ENCODE peak calls at places on chromosomes 12 and 14, in five cellular contexts. One of them, this sample, is unnamed.
A peak's percentile ranks its signal among the peaks of the same experiment; 100 is the strongest.

GRCh38 chr14:68749487-68750475 is 43.1 kb downstream of the ZFP36L1 start:
- DNase-seq in choroid plexus epithelial cell: no peak
- DNase-seq in coronary artery: no peak
- DNase-seq in cardiac fibroblast: peak; percentile 48
- DNase-seq in psoas muscle: no peak
- DNase-seq in this sample: peak; percentile 76

GRCh38 chr14:58078471-58078870 is 73.5 kb downstream of the ARMH4 start:
- DNase-seq in coronary artery: no peak
- DNase-seq in psoas muscle: no peak
- DNase-seq in choroid plexus epithelial cell: peak; percentile 10
- DNase-seq in cardiac fibroblast: peak; percentile 6
- DNase-seq in this sample: no peak

GRCh38 chr12:22709292-22709691 is 84.3 kb downstream of the ETNK1 start:
- DNase-seq in choroid plexus epithelial cell: peak; percentile 58
- DNase-seq in psoas muscle: no peak
- DNase-seq in cardiac fibroblast: peak; percentile 15
- DNase-seq in coronary artery: no peak
- DNase-seq in this sample: peak; percentile 32

GRCh38 chr12:65387396-65387795 is 108.9 kb downstream of the MSRB3 start:
- DNase-seq in cardiac fibroblast: no peak
- DNase-seq in psoas muscle: no peak
- DNase-seq in coronary artery: no peak
- DNase-seq in choroid plexus epithelial cell: no peak
- DNase-seq in this sample: no peak

GRCh38 chr12:124236651-124237050 is 58.2 kb upstream of the RFLNA start:
- DNase-seq in coronary artery: no peak
- DNase-seq in choroid plexus epithelial cell: peak; percentile 89
- DNase-seq in cardiac fibroblast: peak; percentile 87
- DNase-seq in psoas muscle: no peak
- DNase-seq in this sample: no peak

GRCh38 chr14:73026243-73026844 is 562 bp downstream of the ZFYVE1 start:
- DNase-seq in coronary artery: no peak
- DNase-seq in choroid plexus epithelial cell: no peak
- DNase-seq in cardiac fibroblast: no peak
- DNase-seq in psoas muscle: no peak
- DNase-seq in this sample: no peak

GRCh38 chr14:87643005-87643404 is 350.0 kb downstream of the GALC start:
- DNase-seq in psoas muscle: no peak
- DNase-seq in coronary artery: no peak
- DNase-seq in cardiac fibroblast: no peak
- DNase-seq in choroid plexus epithelial cell: no peak
- DNase-seq in this sample: peak; percentile 40

GRCh38 chr12:28191018-28191595 is 851 bp downstream of the CCDC91 start:
- DNase-seq in cardiac fibroblast: no peak
- DNase-seq in coronary artery: no peak
- DNase-seq in psoas muscle: peak; percentile 34
- DNase-seq in choroid plexus epithelial cell: no peak
- DNase-seq in this sample: peak; percentile 40

GRCh38 chr12:38502420-38502819 is 185.8 kb downstream of the ALG10B start:
- DNase-seq in psoas muscle: no peak
- DNase-seq in coronary artery: no peak
- DNase-seq in choroid plexus epithelial cell: no peak
- DNase-seq in cardiac fibroblast: no peak
- DNase-seq in this sample: no peak

GRCh38 chr12:81294325-81295190 is 216.7 kb downstream of the ACSS3 start:
- DNase-seq in coronary artery: no peak
- DNase-seq in cardiac fibroblast: peak; percentile 2
- DNase-seq in choroid plexus epithelial cell: peak; percentile 34
- DNase-seq in psoas muscle: no peak
- DNase-seq in this sample: peak; percentile 92

GRCh38 chr14:23306412-23307145 is at the start of gene BCL2L2:
- DNase-seq in choroid plexus epithelial cell: peak; percentile 89
- DNase-seq in psoas muscle: peak; percentile 94
- DNase-seq in coronary artery: peak; percentile 96
- DNase-seq in cardiac fibroblast: peak; percentile 95
- DNase-seq in this sample: peak; percentile 92

GRCh38 chr12:19158909-19159308 is 29.4 kb downstream of the PLEKHA5 start:
- DNase-seq in coronary artery: no peak
- DNase-seq in psoas muscle: no peak
- DNase-seq in cardiac fibroblast: peak; percentile 70
- DNase-seq in choroid plexus epithelial cell: peak; percentile 79
- DNase-seq in this sample: peak; percentile 9

GRCh38 chr14:57293851-57294837 is 25.4 kb downstream of the AP5M1 start:
- DNase-seq in choroid plexus epithelial cell: peak; percentile 54
- DNase-seq in cardiac fibroblast: peak; percentile 49
- DNase-seq in psoas muscle: no peak
- DNase-seq in coronary artery: no peak
- DNase-seq in this sample: peak; percentile 33

GRCh38 chr12:67517181-67517887 is 131.2 kb upstream of the DYRK2 start:
- DNase-seq in cardiac fibroblast: peak; percentile 29
- DNase-seq in psoas muscle: peak; percentile 51
- DNase-seq in choroid plexus epithelial cell: no peak
- DNase-seq in coronary artery: no peak
- DNase-seq in this sample: no peak

GRCh38 chr12:27179399-27180214 is 64.5 kb upstream of the STK38L start:
- DNase-seq in choroid plexus epithelial cell: peak; percentile 95
- DNase-seq in psoas muscle: no peak
- DNase-seq in cardiac fibroblast: peak; percentile 87
- DNase-seq in coronary artery: no peak
- DNase-seq in this sample: peak; percentile 79

GRCh38 chr14:93115069-93115919 is 431 bp downstream of the ITPK1 start:
- DNase-seq in cardiac fibroblast: peak; percentile 92
- DNase-seq in coronary artery: peak; percentile 91
- DNase-seq in psoas muscle: peak; percentile 90
- DNase-seq in choroid plexus epithelial cell: peak; percentile 79
- DNase-seq in this sample: peak; percentile 92

GRCh38 chr12:25653487-25654175 is 100.5 kb upstream of the LMNTD1 start:
- DNase-seq in cardiac fibroblast: peak; percentile 6
- DNase-seq in psoas muscle: no peak
- DNase-seq in coronary artery: no peak
- DNase-seq in choroid plexus epithelial cell: no peak
- DNase-seq in this sample: no peak

GRCh38 chr12:78194448-78194847 is 363.8 kb downstream of the NAV3 start:
- DNase-seq in psoas muscle: no peak
- DNase-seq in choroid plexus epithelial cell: peak; percentile 98
- DNase-seq in cardiac fibroblast: peak; percentile 92
- DNase-seq in coronary artery: no peak
- DNase-seq in this sample: no peak

DNA sequence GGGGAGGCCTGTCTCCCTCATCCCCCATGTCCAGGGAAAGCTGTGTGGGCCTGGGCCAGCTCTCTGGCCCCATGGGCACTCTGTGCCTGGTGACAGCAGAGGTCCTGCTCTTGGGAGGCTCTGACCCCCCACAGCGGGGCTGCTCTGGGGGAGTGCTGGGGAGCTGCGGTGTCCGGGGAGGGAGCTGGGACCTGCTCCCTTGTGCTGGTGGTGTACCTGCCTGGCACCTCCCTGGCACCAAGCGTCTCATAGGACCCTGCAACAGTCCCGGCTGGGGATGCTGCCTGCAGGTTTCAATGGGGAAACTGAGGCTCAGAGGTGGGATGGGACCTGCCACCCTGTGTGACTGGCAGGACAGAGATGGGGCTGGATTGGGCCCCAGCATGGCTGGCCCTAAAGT is 111.3 kb downstream of the KIF26A start:
- DNase-seq in psoas muscle: no peak
- DNase-seq in coronary artery: peak; percentile 56
- DNase-seq in choroid plexus epithelial cell: no peak
- DNase-seq in cardiac fibroblast: no peak
- DNase-seq in this sample: no peak
- TF ChIP-seq CTCF in psoas muscle: no peak
- TF ChIP-seq CTCF in coronary artery: no peak
- TF ChIP-seq CTCF in choroid plexus epithelial cell: no peak
- TF ChIP-seq CTCF in cardiac fibroblast: no peak
- TF ChIP-seq CTCF in this sample: no peak

GRCh38 chr14:26137161-26137560 is 460.7 kb downstream of the NOVA1 start:
- DNase-seq in choroid plexus epithelial cell: no peak
- DNase-seq in psoas muscle: no peak
- DNase-seq in coronary artery: no peak
- DNase-seq in cardiac fibroblast: no peak
- DNase-seq in this sample: no peak
- TF ChIP-seq CTCF in choroid plexus epithelial cell: peak; percentile 47
- TF ChIP-seq CTCF in psoas muscle: no peak
- TF ChIP-seq CTCF in coronary artery: no peak
- TF ChIP-seq CTCF in cardiac fibroblast: peak; percentile 22
- TF ChIP-seq CTCF in this sample: peak; percentile 53

GRCh38 chr12:54622463-54623183 is 12.1 kb downstream of the LACRT start:
- DNase-seq in coronary artery: no peak
- DNase-seq in cardiac fibroblast: peak; percentile 4
- DNase-seq in psoas muscle: no peak
- DNase-seq in choroid plexus epithelial cell: peak; percentile 39
- DNase-seq in this sample: peak; percentile 79
- TF ChIP-seq CTCF in coronary artery: no peak
- TF ChIP-seq CTCF in cardiac fibroblast: peak; percentile 39
- TF ChIP-seq CTCF in psoas muscle: peak; percentile 15
- TF ChIP-seq CTCF in choroid plexus epithelial cell: peak; percentile 43
- TF ChIP-seq CTCF in this sample: peak; percentile 69

DNA sequence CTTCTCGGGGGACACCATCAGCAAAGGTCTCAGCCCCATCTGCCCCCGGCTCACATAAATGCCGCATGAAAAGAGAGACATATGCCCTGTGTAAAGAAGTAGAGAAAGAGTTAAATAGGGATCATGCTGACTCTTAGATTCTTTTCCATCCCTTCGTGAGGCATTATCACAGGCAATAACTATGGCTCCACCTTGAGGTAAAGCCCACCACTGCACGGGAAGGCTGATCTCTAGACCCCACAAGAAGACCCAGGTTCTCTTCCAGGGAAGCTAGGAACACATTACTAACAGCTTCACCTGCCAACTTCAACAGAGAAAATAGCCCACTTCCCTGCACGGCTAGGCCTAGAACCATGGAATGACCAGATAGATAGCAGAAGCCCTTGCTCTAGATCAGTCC is 14.1 kb upstream of the NOP2 start:
- DNase-seq in choroid plexus epithelial cell: no peak
- DNase-seq in cardiac fibroblast: no peak
- DNase-seq in psoas muscle: no peak
- DNase-seq in coronary artery: no peak
- DNase-seq in this sample: peak; percentile 17
- TF ChIP-seq CTCF in choroid plexus epithelial cell: peak; percentile 48
- TF ChIP-seq CTCF in cardiac fibroblast: no peak
- TF ChIP-seq CTCF in psoas muscle: no peak
- TF ChIP-seq CTCF in coronary artery: no peak
- TF ChIP-seq CTCF in this sample: peak; percentile 43

GRCh38 chr14:48686650-48687049 is 899.5 kb downstream of the RPS29 start:
- DNase-seq in choroid plexus epithelial cell: no peak
- DNase-seq in coronary artery: no peak
- DNase-seq in cardiac fibroblast: no peak
- DNase-seq in psoas muscle: no peak
- DNase-seq in this sample: no peak

GRCh38 chr14:48693793-48694192 is 892.4 kb downstream of the RPS29 start:
- DNase-seq in cardiac fibroblast: no peak
- DNase-seq in choroid plexus epithelial cell: no peak
- DNase-seq in coronary artery: no peak
- DNase-seq in psoas muscle: no peak
- DNase-seq in this sample: no peak

GRCh38 chr14:48690349-48690748 is 895.8 kb downstream of the RPS29 start:
- DNase-seq in choroid plexus epithelial cell: peak; percentile 0
- DNase-seq in psoas muscle: no peak
- DNase-seq in cardiac fibroblast: no peak
- DNase-seq in coronary artery: no peak
- DNase-seq in this sample: peak; percentile 52
- TF ChIP-seq CTCF in choroid plexus epithelial cell: no peak
- TF ChIP-seq CTCF in psoas muscle: no peak
- TF ChIP-seq CTCF in cardiac fibroblast: no peak
- TF ChIP-seq CTCF in coronary artery: no peak
- TF ChIP-seq CTCF in this sample: peak; percentile 59

DNA sequence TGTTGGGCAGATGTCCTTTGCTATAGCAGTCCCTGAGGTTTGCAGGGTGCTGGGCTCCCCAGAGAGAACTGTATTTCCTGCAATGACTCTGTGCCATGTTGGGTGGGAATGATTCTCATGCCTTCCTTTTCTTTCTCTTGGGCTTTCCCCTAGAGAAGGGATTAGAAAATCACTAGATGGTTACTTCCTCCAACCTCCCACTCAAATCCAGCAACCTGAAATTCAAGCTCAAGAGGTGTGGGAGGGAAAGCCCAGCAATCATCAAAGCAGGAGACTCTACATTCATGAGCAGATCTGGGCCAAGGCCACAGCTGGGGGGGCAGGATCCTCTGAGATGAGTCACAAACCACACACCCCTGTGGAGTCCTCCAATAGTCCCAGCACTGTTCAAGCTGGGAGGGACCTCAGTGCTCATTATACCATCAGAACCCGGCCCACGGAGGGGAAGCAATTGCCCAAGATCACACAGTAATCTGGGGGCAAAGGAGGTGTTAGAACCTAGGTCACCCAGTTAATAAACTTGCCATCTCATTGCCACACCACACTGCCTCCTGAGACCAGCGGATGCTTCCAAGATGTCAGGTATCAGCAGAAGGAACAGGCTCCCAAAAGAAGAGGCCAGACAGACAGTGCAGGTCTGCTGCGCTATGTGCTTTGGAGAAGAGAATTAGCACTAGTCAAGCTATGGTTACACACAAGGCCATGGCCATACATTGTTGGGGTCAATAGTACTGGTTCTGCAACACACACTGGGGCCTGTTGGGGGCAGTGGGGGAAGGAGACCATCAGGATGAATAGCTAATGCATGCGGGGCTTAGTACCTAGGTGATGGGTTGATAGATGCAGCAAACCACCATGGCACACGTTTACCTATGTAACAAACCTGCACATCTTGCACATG is 65.7 kb downstream of the TTC9 start:
- DNase-seq in cardiac fibroblast: peak; percentile 6
- DNase-seq in psoas muscle: no peak
- DNase-seq in coronary artery: no peak
- DNase-seq in choroid plexus epithelial cell: peak; percentile 89
- DNase-seq in this sample: peak; percentile 88
- TF ChIP-seq CTCF in cardiac fibroblast: no peak
- TF ChIP-seq CTCF in psoas muscle: no peak
- TF ChIP-seq CTCF in coronary artery: no peak
- TF ChIP-seq CTCF in choroid plexus epithelial cell: no peak
- TF ChIP-seq CTCF in this sample: no peak

GRCh38 chr12:127500513-127500912 is 766.5 kb upstream of the TMEM132C start:
- DNase-seq in choroid plexus epithelial cell: no peak
- DNase-seq in coronary artery: no peak
- DNase-seq in psoas muscle: no peak
- DNase-seq in cardiac fibroblast: no peak
- DNase-seq in this sample: no peak

GRCh38 chr12:127494961-127495915 is 771.7 kb upstream of the TMEM132C start:
- DNase-seq in psoas muscle: no peak
- DNase-seq in choroid plexus epithelial cell: no peak
- DNase-seq in cardiac fibroblast: no peak
- DNase-seq in coronary artery: no peak
- DNase-seq in this sample: no peak

GRCh38 chr12:127501916-127502315 is 765.1 kb upstream of the TMEM132C start:
- DNase-seq in psoas muscle: no peak
- DNase-seq in choroid plexus epithelial cell: no peak
- DNase-seq in cardiac fibroblast: no peak
- DNase-seq in coronary artery: no peak
- DNase-seq in this sample: no peak

DNA sequence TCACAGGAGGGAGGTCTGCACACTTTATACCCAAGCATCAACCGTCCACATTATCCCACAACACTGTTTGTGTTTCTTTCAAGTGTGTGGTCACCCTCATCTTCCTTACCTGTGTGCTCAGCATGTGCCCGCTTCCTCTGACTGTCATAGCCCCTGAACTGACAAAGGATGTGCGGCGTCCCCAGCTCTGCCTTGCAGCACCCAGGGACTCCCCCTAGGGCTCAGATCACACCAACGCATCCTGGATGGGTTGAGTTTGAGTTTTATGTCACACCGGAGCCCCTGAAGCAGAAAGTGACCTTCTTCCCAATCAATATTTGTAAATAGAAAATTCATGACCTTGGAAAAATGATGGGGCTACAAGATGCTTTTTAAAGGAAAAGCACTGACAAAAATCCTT is 770.7 kb upstream of the TMEM132C start:
- DNase-seq in coronary artery: no peak
- DNase-seq in psoas muscle: no peak
- DNase-seq in cardiac fibroblast: no peak
- DNase-seq in choroid plexus epithelial cell: no peak
- DNase-seq in this sample: no peak
- TF ChIP-seq CTCF in coronary artery: no peak
- TF ChIP-seq CTCF in psoas muscle: no peak
- TF ChIP-seq CTCF in cardiac fibroblast: no peak
- TF ChIP-seq CTCF in choroid plexus epithelial cell: peak; percentile 25
- TF ChIP-seq CTCF in this sample: peak; percentile 40

This sample was measured in A673.